ENCODE peak calls at places on chromosomes 11 and 22, in seven cellular contexts. One of them, this sample, is unnamed.

GRCh38 chr11:36015806-36016205 is 71.9 kb downstream of the LDLRAD3 start:
- DNase-seq in uterus: peak; percentile 26
- DNase-seq in left ventricle myocardium inferior: peak; percentile 52
- DNase-seq in tibial nerve: peak; percentile 30
- DNase-seq in bronchial epithelial cell: no peak
- DNase-seq in fibroblast of pulmonary artery: no peak
- DNase-seq in body of pancreas: no peak
- DNase-seq in this sample: no peak

GRCh38 chr11:30735946-30736345 is 149.8 kb upstream of the MPPED2 start:
- DNase-seq in uterus: no peak
- DNase-seq in left ventricle myocardium inferior: no peak
- DNase-seq in fibroblast of pulmonary artery: no peak
- DNase-seq in body of pancreas: no peak
- DNase-seq in bronchial epithelial cell: no peak
- DNase-seq in tibial nerve: no peak
- DNase-seq in this sample: no peak

GRCh38 chr11:28342704-28343103 is 234.5 kb downstream of the METTL15 start:
- DNase-seq in tibial nerve: no peak
- DNase-seq in fibroblast of pulmonary artery: peak; percentile 41
- DNase-seq in body of pancreas: no peak
- DNase-seq in bronchial epithelial cell: peak; percentile 36
- DNase-seq in uterus: no peak
- DNase-seq in left ventricle myocardium inferior: no peak
- DNase-seq in this sample: no peak

GRCh38 chr22:36612458-36612857 is 83.5 kb upstream of the EIF3D start:
- DNase-seq in bronchial epithelial cell: no peak
- DNase-seq in uterus: no peak
- DNase-seq in body of pancreas: peak; percentile 64
- DNase-seq in fibroblast of pulmonary artery: peak; percentile 3
- DNase-seq in tibial nerve: no peak
- DNase-seq in left ventricle myocardium inferior: no peak
- DNase-seq in this sample: peak; percentile 3

GRCh38 chr22:42347281-42347824 is 76.9 kb upstream of the TCF20 start:
- DNase-seq in fibroblast of pulmonary artery: no peak
- DNase-seq in left ventricle myocardium inferior: no peak
- DNase-seq in bronchial epithelial cell: no peak
- DNase-seq in uterus: no peak
- DNase-seq in tibial nerve: no peak
- DNase-seq in body of pancreas: no peak
- DNase-seq in this sample: no peak

GRCh38 chr22:32804036-32804435 is 2.5 kb downstream of the TIMP3 start:
- DNase-seq in body of pancreas: no peak
- DNase-seq in fibroblast of pulmonary artery: peak; percentile 46
- DNase-seq in bronchial epithelial cell: no peak
- DNase-seq in tibial nerve: no peak
- DNase-seq in left ventricle myocardium inferior: no peak
- DNase-seq in uterus: peak; percentile 66
- DNase-seq in this sample: no peak

GRCh38 chr11:62149986-62150886 is 26.4 kb downstream of the INCENP start:
- DNase-seq in tibial nerve: no peak
- DNase-seq in uterus: no peak
- DNase-seq in body of pancreas: no peak
- DNase-seq in bronchial epithelial cell: no peak
- DNase-seq in fibroblast of pulmonary artery: no peak
- DNase-seq in left ventricle myocardium inferior: no peak
- DNase-seq in this sample: no peak

GRCh38 chr11:10302744-10303557 is 1.9 kb upstream of the ADM start:
- DNase-seq in left ventricle myocardium inferior: peak; percentile 89
- DNase-seq in tibial nerve: peak; percentile 84
- DNase-seq in uterus: peak; percentile 88
- DNase-seq in fibroblast of pulmonary artery: peak; percentile 64
- DNase-seq in body of pancreas: peak; percentile 86
- DNase-seq in bronchial epithelial cell: no peak
- DNase-seq in this sample: peak; percentile 67

GRCh38 chr11:122310701-122311100 is 194.7 kb upstream of the BLID start:
- DNase-seq in left ventricle myocardium inferior: no peak
- DNase-seq in tibial nerve: no peak
- DNase-seq in bronchial epithelial cell: no peak
- DNase-seq in body of pancreas: no peak
- DNase-seq in uterus: no peak
- DNase-seq in fibroblast of pulmonary artery: no peak
- DNase-seq in this sample: no peak

GRCh38 chr11:126746443-126746842 is 254.1 kb downstream of the KIRREL3 start:
- DNase-seq in body of pancreas: no peak
- DNase-seq in left ventricle myocardium inferior: no peak
- DNase-seq in bronchial epithelial cell: no peak
- DNase-seq in tibial nerve: no peak
- DNase-seq in fibroblast of pulmonary artery: no peak
- DNase-seq in uterus: no peak
- DNase-seq in this sample: no peak

GRCh38 chr22:48279465-48279765 is 1517.0 kb downstream of the TBC1D22A start:
- DNase-seq in fibroblast of pulmonary artery: no peak
- DNase-seq in body of pancreas: no peak
- DNase-seq in tibial nerve: no peak
- DNase-seq in bronchial epithelial cell: no peak
- DNase-seq in uterus: no peak
- DNase-seq in left ventricle myocardium inferior: no peak
- DNase-seq in this sample: no peak

GRCh38 chr11:68083517-68083916 is 37.7 kb downstream of the CHKA start:
- DNase-seq in fibroblast of pulmonary artery: no peak
- DNase-seq in body of pancreas: no peak
- DNase-seq in tibial nerve: no peak
- DNase-seq in uterus: no peak
- DNase-seq in bronchial epithelial cell: no peak
- DNase-seq in left ventricle myocardium inferior: no peak
- DNase-seq in this sample: no peak

GRCh38 chr11:107689317-107690202 is 22.3 kb downstream of the SLN start:
- DNase-seq in fibroblast of pulmonary artery: peak; percentile 71
- DNase-seq in tibial nerve: peak; percentile 51
- DNase-seq in left ventricle myocardium inferior: peak; percentile 42
- DNase-seq in body of pancreas: peak; percentile 77
- DNase-seq in uterus: peak; percentile 66
- DNase-seq in bronchial epithelial cell: peak; percentile 52
- DNase-seq in this sample: peak; percentile 94

GRCh38 chr11:86984701-86985100 is 29.5 kb upstream of the FZD4 start:
- DNase-seq in body of pancreas: no peak
- DNase-seq in left ventricle myocardium inferior: no peak
- DNase-seq in bronchial epithelial cell: no peak
- DNase-seq in uterus: no peak
- DNase-seq in fibroblast of pulmonary artery: no peak
- DNase-seq in tibial nerve: no peak
- DNase-seq in this sample: no peak

GRCh38 chr11:16925495-16926065 is 88.6 kb downstream of the PLEKHA7 start:
- DNase-seq in fibroblast of pulmonary artery: peak; percentile 25
- DNase-seq in body of pancreas: peak; percentile 62
- DNase-seq in tibial nerve: no peak
- DNase-seq in bronchial epithelial cell: peak; percentile 63
- DNase-seq in left ventricle myocardium inferior: peak; percentile 24
- DNase-seq in uterus: no peak
- DNase-seq in this sample: peak; percentile 75

GRCh38 chr22:27752771-27753170 is 48.8 kb downstream of the MN1 start:
- DNase-seq in tibial nerve: no peak
- DNase-seq in uterus: no peak
- DNase-seq in bronchial epithelial cell: peak; percentile 91
- DNase-seq in fibroblast of pulmonary artery: peak; percentile 48
- DNase-seq in body of pancreas: no peak
- DNase-seq in left ventricle myocardium inferior: peak; percentile 77
- DNase-seq in this sample: peak; percentile 39

GRCh38 chr11:95835351-95835750 is 45.1 kb downstream of the CEP57 start:
- DNase-seq in bronchial epithelial cell: no peak
- DNase-seq in left ventricle myocardium inferior: no peak
- DNase-seq in fibroblast of pulmonary artery: no peak
- DNase-seq in body of pancreas: no peak
- DNase-seq in tibial nerve: no peak
- DNase-seq in uterus: no peak
- DNase-seq in this sample: no peak

GRCh38 chr22:45335021-45335818 is 25.5 kb downstream of the FAM118A start:
- DNase-seq in tibial nerve: no peak
- DNase-seq in uterus: no peak
- DNase-seq in body of pancreas: no peak
- DNase-seq in left ventricle myocardium inferior: peak; percentile 85
- DNase-seq in fibroblast of pulmonary artery: no peak
- DNase-seq in bronchial epithelial cell: no peak
- DNase-seq in this sample: no peak

GRCh38 chr11:120141144-120142071 is 3.5 kb upstream of the TRIM29 start:
- DNase-seq in fibroblast of pulmonary artery: no peak
- DNase-seq in uterus: no peak
- DNase-seq in left ventricle myocardium inferior: no peak
- DNase-seq in tibial nerve: no peak
- DNase-seq in body of pancreas: peak; percentile 9
- DNase-seq in bronchial epithelial cell: no peak
- DNase-seq in this sample: no peak

GRCh38 chr11:61477126-61477525 is 31.4 kb upstream of the LRRC10B start:
- DNase-seq in body of pancreas: no peak
- DNase-seq in fibroblast of pulmonary artery: no peak
- DNase-seq in left ventricle myocardium inferior: no peak
- DNase-seq in bronchial epithelial cell: no peak
- DNase-seq in tibial nerve: no peak
- DNase-seq in uterus: no peak
- DNase-seq in this sample: no peak

GRCh38 chr11:78398715-78399114 is 18.9 kb downstream of the GAB2 start:
- DNase-seq in tibial nerve: no peak
- DNase-seq in fibroblast of pulmonary artery: no peak
- DNase-seq in uterus: no peak
- DNase-seq in bronchial epithelial cell: no peak
- DNase-seq in left ventricle myocardium inferior: no peak
- DNase-seq in body of pancreas: no peak
- DNase-seq in this sample: no peak

GRCh38 chr11:84899740-84900139 is 727.4 kb downstream of the DLG2 start:
- DNase-seq in tibial nerve: no peak
- DNase-seq in bronchial epithelial cell: no peak
- DNase-seq in fibroblast of pulmonary artery: no peak
- DNase-seq in uterus: no peak
- DNase-seq in body of pancreas: no peak
- DNase-seq in left ventricle myocardium inferior: no peak
- DNase-seq in this sample: peak; percentile 57

GRCh38 chr11:43687120-43687791 is 6.7 kb downstream of the HSD17B12 start:
- DNase-seq in tibial nerve: no peak
- DNase-seq in bronchial epithelial cell: peak; percentile 80
- DNase-seq in body of pancreas: no peak
- DNase-seq in left ventricle myocardium inferior: peak; percentile 47
- DNase-seq in uterus: peak; percentile 25
- DNase-seq in fibroblast of pulmonary artery: peak; percentile 86
- DNase-seq in this sample: peak; percentile 23

GRCh38 chr22:49297871-49298721 is 529.6 kb downstream of the BRD1 start:
- DNase-seq in left ventricle myocardium inferior: no peak
- DNase-seq in fibroblast of pulmonary artery: no peak
- DNase-seq in body of pancreas: no peak
- DNase-seq in tibial nerve: peak; percentile 6
- DNase-seq in uterus: no peak
- DNase-seq in bronchial epithelial cell: no peak
- DNase-seq in this sample: no peak

GRCh38 chr11:36753960-36754359 is 155.9 kb upstream of the RAG2 start:
- DNase-seq in bronchial epithelial cell: no peak
- DNase-seq in body of pancreas: no peak
- DNase-seq in tibial nerve: no peak
- DNase-seq in uterus: no peak
- DNase-seq in fibroblast of pulmonary artery: no peak
- DNase-seq in left ventricle myocardium inferior: no peak
- DNase-seq in this sample: no peak

GRCh38 chr11:108645956-108646355 is 18.9 kb upstream of the DDX10 start:
- DNase-seq in fibroblast of pulmonary artery: no peak
- DNase-seq in body of pancreas: no peak
- DNase-seq in left ventricle myocardium inferior: no peak
- DNase-seq in tibial nerve: no peak
- DNase-seq in bronchial epithelial cell: no peak
- DNase-seq in uterus: no peak
- DNase-seq in this sample: no peak

GRCh38 chr11:116257092-116257491 is 515.7 kb downstream of the BUD13 start:
- DNase-seq in left ventricle myocardium inferior: no peak
- DNase-seq in fibroblast of pulmonary artery: no peak
- DNase-seq in body of pancreas: no peak
- DNase-seq in tibial nerve: no peak
- DNase-seq in bronchial epithelial cell: peak; percentile 1
- DNase-seq in uterus: no peak
- DNase-seq in this sample: no peak

GRCh38 chr22:31730344-31730711 is 19.6 kb downstream of the PRR14L start:
- DNase-seq in fibroblast of pulmonary artery: no peak
- DNase-seq in bronchial epithelial cell: no peak
- DNase-seq in body of pancreas: no peak
- DNase-seq in uterus: no peak
- DNase-seq in left ventricle myocardium inferior: no peak
- DNase-seq in tibial nerve: no peak
- DNase-seq in this sample: no peak
- TF ChIP-seq CTCF in fibroblast of pulmonary artery: no peak
- TF ChIP-seq CTCF in bronchial epithelial cell: peak; percentile 19
- TF ChIP-seq CTCF in body of pancreas: no peak
- TF ChIP-seq CTCF in uterus: no peak
- TF ChIP-seq CTCF in left ventricle myocardium inferior: no peak
- TF ChIP-seq CTCF in tibial nerve: no peak
- TF ChIP-seq CTCF in this sample: peak; percentile 42

DNA sequence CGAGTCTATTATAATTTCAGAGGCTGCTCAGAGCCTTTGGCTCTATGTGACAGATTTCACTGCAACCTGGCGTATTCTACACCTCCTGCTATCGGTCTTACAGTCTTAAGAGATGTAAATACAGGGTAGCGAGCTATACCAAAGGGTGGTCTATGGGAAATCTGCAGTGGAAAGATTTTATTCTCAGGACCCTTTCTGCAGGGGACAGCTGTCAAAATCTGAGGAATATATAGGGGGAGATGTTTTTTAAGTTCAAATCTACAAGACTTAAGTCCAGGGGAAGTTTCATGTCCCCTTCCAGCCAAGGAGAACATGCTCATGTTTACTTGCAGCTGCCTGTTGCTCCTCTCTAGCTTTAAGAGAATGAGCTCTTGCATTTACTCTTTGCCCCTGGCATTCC is 62.7 kb downstream of the MICAL2 start:
- DNase-seq in bronchial epithelial cell: no peak
- DNase-seq in tibial nerve: no peak
- DNase-seq in uterus: no peak
- DNase-seq in fibroblast of pulmonary artery: no peak
- DNase-seq in body of pancreas: no peak
- DNase-seq in left ventricle myocardium inferior: no peak
- DNase-seq in this sample: no peak
- H3K4me3 ChIP-seq in bronchial epithelial cell: no peak overlapping the region
- H3K4me3 ChIP-seq in tibial nerve: no peak overlapping the region
- H3K4me3 ChIP-seq in uterus: no peak overlapping the region
- H3K4me3 ChIP-seq in fibroblast of pulmonary artery: no peak overlapping the region
- H3K4me3 ChIP-seq in body of pancreas: no peak overlapping the region
- H3K4me3 ChIP-seq in left ventricle myocardium inferior: no peak overlapping the region
- H3K4me3 ChIP-seq in this sample: no peak overlapping the region

DNA sequence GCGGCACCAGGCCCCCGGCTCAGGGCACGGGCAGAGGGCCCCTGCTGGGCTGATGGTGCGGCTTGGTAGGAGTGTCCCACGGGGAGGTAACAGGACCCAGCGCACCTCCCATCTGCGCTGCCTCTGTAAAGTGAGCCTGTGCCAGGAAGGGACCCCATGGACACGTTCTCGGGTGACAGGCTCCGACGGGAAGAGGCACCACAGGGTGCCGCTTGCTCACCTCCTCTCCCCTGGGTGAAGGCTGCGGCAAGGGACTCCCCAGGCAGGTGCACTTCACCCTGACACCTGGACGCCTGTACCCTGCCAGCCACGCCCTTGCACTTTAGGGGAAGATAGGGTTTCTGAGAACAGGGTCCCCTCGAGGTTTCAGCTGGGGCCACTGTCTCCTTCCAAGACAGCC is 48.1 kb downstream of the SHANK2 start:
- DNase-seq in bronchial epithelial cell: no peak
- DNase-seq in left ventricle myocardium inferior: no peak
- DNase-seq in body of pancreas: no peak
- DNase-seq in tibial nerve: no peak
- DNase-seq in uterus: no peak
- DNase-seq in fibroblast of pulmonary artery: no peak
- DNase-seq in this sample: no peak
- TF ChIP-seq CTCF in bronchial epithelial cell: no peak
- TF ChIP-seq CTCF in left ventricle myocardium inferior: no peak
- TF ChIP-seq CTCF in body of pancreas: no peak
- TF ChIP-seq CTCF in tibial nerve: no peak
- TF ChIP-seq CTCF in uterus: no peak
- TF ChIP-seq CTCF in fibroblast of pulmonary artery: no peak
- TF ChIP-seq CTCF in this sample: no peak

GRCh38 chr11:64859542-64860414 is 15.3 kb upstream of the CDC42BPG start:
- DNase-seq in bronchial epithelial cell: no peak
- DNase-seq in left ventricle myocardium inferior: no peak
- DNase-seq in fibroblast of pulmonary artery: no peak
- DNase-seq in body of pancreas: no peak
- DNase-seq in tibial nerve: no peak
- DNase-seq in uterus: no peak
- DNase-seq in this sample: no peak
- H3K4me3 ChIP-seq in bronchial epithelial cell: no peak overlapping the region
- H3K4me3 ChIP-seq in left ventricle myocardium inferior: no peak overlapping the region
- H3K4me3 ChIP-seq in fibroblast of pulmonary artery: no peak overlapping the region
- H3K4me3 ChIP-seq in body of pancreas: no peak overlapping the region
- H3K4me3 ChIP-seq in tibial nerve: no peak overlapping the region
- H3K4me3 ChIP-seq in uterus: no peak overlapping the region
- H3K4me3 ChIP-seq in this sample: no peak overlapping the region

This sample was measured in PC-3.